ENCODE peak calls at places on chromosome 14, in eight cellular contexts. S is A172, M is AG10803, F is epithelial cell of esophagus, R is NCI-H2107, N is ovary, Q is small intestine, W is NCI-H524 treated with DMSO at 0.1 percent for 48 hours. Z is an unnamed sample.

GRCh38 chr14:41022932-41023331 is 583.7 kb upstream of the LRFN5 start:
- DNase-seq in S (no peak), M (no peak), F (peak), R (no peak), N (no peak), Q (no peak), W (no peak), Z (no peak)

GRCh38 chr14:67571275-67571990 is 28.6 kb downstream of the PIGH start:
- DNase-seq in S (peak), M (peak), F (peak), R (peak), N (peak), Q (peak), W (no peak), Z (peak)

GRCh38 chr14:22379727-22380126 is 209.3 kb downstream of the DAD1 start:
- DNase-seq in S (no peak), M (peak), F (peak), R (no peak), N (no peak), Q (no peak), W (no peak), Z (no peak)

GRCh38 chr14:99757331-99758070 is 35.7 kb upstream of the EML1 start:
- DNase-seq in S (peak), M (peak), F (peak), R (no peak), N (no peak), Q (no peak), W (peak), Z (no peak)

GRCh38 chr14:35366521-35366976 is 38.0 kb downstream of the NFKBIA start:
- DNase-seq in S (no peak), M (no peak), F (no peak), R (no peak), N (no peak), Q (no peak), W (no peak), Z (no peak)

GRCh38 chr14:105888151-105888550 is 361.8 kb downstream of the TMEM121 start:
- DNase-seq in S (no peak), M (no peak), F (no peak), R (no peak), N (no peak), Q (no peak), W (no peak), Z (no peak)

GRCh38 chr14:50399251-50400032 is 2.8 kb upstream of the CDKL1 start:
- DNase-seq in S (no peak), M (peak), F (peak), R (no peak), N (peak), Q (peak), W (no peak), Z (peak)

GRCh38 chr14:35909675-35910074 is 83.5 kb downstream of the BRMS1L start:
- DNase-seq in S (no peak), M (no peak), F (no peak), R (no peak), N (no peak), Q (peak), W (no peak), Z (no peak)

GRCh38 chr14:31326111-31326510 is 94.2 kb downstream of the HEATR5A start:
- DNase-seq in S (peak), M (peak), F (peak), R (no peak), N (no peak), Q (no peak), W (no peak), Z (peak)

GRCh38 chr14:62914025-62914424 is 131.2 kb downstream of the KCNH5 start:
- DNase-seq in S (peak), M (no peak), F (peak), R (no peak), N (no peak), Q (no peak), W (no peak), Z (no peak)

GRCh38 chr14:31568151-31568550 is 6.9 kb downstream of the NUBPL start:
- DNase-seq in S (no peak), M (peak), F (no peak), R (no peak), N (no peak), Q (no peak), W (no peak), Z (no peak)

GRCh38 chr14:50955373-50956043 is 11.2 kb upstream of the PYGL start:
- DNase-seq in S (peak), M (peak), F (peak), R (no peak), N (no peak), Q (peak), W (peak), Z (peak)

GRCh38 chr14:75303415-75303814 is 24.8 kb downstream of the FOS start:
- DNase-seq in S (peak), M (peak), F (peak), R (peak), N (peak), Q (peak), W (peak), Z (peak)

GRCh38 chr14:99986416-99986815 is 78.8 kb upstream of the EVL start:
- DNase-seq in S (no peak), M (peak), F (no peak), R (no peak), N (no peak), Q (no peak), W (no peak), Z (no peak)

GRCh38 chr14:89845346-89845745 is 109.2 kb downstream of the EFCAB11 start:
- DNase-seq in S (no peak), M (peak), F (peak), R (no peak), N (no peak), Q (peak), W (no peak), Z (no peak)

GRCh38 chr14:23539209-23539866 is 12.2 kb downstream of the ZFHX2 start:
- DNase-seq in S (peak), M (no peak), F (peak), R (peak), N (no peak), Q (peak), W (no peak), Z (peak)

GRCh38 chr14:89921896-89922548 is 32.5 kb downstream of the EFCAB11 start:
- DNase-seq in S (peak), M (peak), F (peak), R (no peak), N (no peak), Q (no peak), W (no peak), Z (no peak)

GRCh38 chr14:35810963-35811362 is 1.9 kb upstream of the RALGAPA1 start:
- DNase-seq in S (no peak), M (no peak), F (no peak), R (no peak), N (no peak), Q (no peak), W (no peak), Z (no peak)

GRCh38 chr14:21385170-21385904 is 1.5 kb upstream of the SUPT16H start:
- DNase-seq in S (no peak), M (no peak), F (no peak), R (no peak), N (no peak), Q (no peak), W (no peak), Z (peak)

GRCh38 chr14:36238666-36239363 is 62.3 kb upstream of the PTCSC3 start:
- DNase-seq in S (peak), M (peak), F (peak), R (no peak), N (no peak), Q (no peak), W (no peak), Z (no peak)

GRCh38 chr14:68819260-68819691 is 26.4 kb upstream of the ZFP36L1 start:
- DNase-seq in S (peak), M (peak), F (peak), R (no peak), N (peak), Q (peak), W (no peak), Z (peak)

GRCh38 chr14:68335312-68335711 is 457.6 kb downstream of the ZFP36L1 start:
- DNase-seq in S (no peak), M (no peak), F (no peak), R (no peak), N (no peak), Q (no peak), W (no peak), Z (no peak)

GRCh38 chr14:65506801-65507200 is 94.3 kb downstream of the FUT8 start:
- DNase-seq in S (no peak), M (no peak), F (no peak), R (no peak), N (no peak), Q (peak), W (no peak), Z (no peak)